ENCODE peak calls at places on chromosomes 4 and X, in six cellular contexts. V, U, T, K, A and C are unnamed samples.

GRCh38 chr4:175422331-175422730 is 389.7 kb downstream of the GPM6A start:
- DNase-seq in A (peak), U (no peak), K (no peak), T (no peak), V (no peak), C (no peak)

GRCh38 chr4:130044788-130045531 is 949.0 kb downstream of the C4orf33 start:
- DNase-seq in T (no peak), U (no peak), K (no peak), V (no peak), A (no peak), C (no peak)

GRCh38 chr4:38687571-38688011 is 23.6 kb downstream of the KLF3 start:
- DNase-seq in V (no peak), K (no peak), U (no peak), T (no peak), A (no peak), C (no peak)

GRCh38 chrX:123340691-123341090 is 156.6 kb downstream of the GRIA3 start:
- DNase-seq in U (no peak), T (no peak), A (peak), K (no peak), V (no peak), C (no peak)

GRCh38 chr4:101183658-101184373 is 163.5 kb downstream of the PPP3CA start:
- DNase-seq in T (no peak), U (no peak), K (peak), A (peak), V (no peak), C (no peak)

GRCh38 chr4:7857238-7857701 is 82.4 kb downstream of the AFAP1 start:
- DNase-seq in A (peak), U (no peak), V (no peak), K (no peak), T (no peak), C (no peak)

GRCh38 chr4:150890246-150890645 is 124.8 kb downstream of the LRBA start:
- DNase-seq in V (no peak), U (no peak), K (no peak), T (no peak), A (no peak), C (no peak)

GRCh38 chr4:3657917-3658913 is 108.0 kb upstream of the ADRA2C start:
- DNase-seq in T (no peak), A (peak), U (peak), V (no peak), K (no peak), C (no peak)

GRCh38 chr4:1410491-1411325 is 4.5 kb upstream of the NKX1-1 start:
- DNase-seq in V (peak), T (peak), A (peak), U (peak), K (peak), C (no peak)

GRCh38 chr4:83082777-83083176 is 31.8 kb downstream of the PLAC8 start:
- DNase-seq in V (no peak), K (no peak), A (peak), U (no peak), T (no peak), C (no peak)

GRCh38 chrX:53160297-53160983 is 64.6 kb downstream of the KDM5C start:
- DNase-seq in A (no peak), K (no peak), U (no peak), T (no peak), V (no peak), C (no peak)

GRCh38 chr4:52266537-52267137 is 215.5 kb downstream of the SPATA18 start:
- DNase-seq in T (no peak), A (no peak), U (no peak), K (no peak), V (no peak), C (no peak)

GRCh38 chr4:139692300-139693012 is 26.8 kb downstream of the MGST2 start:
- DNase-seq in A (no peak), K (no peak), V (no peak), U (no peak), T (no peak), C (no peak)

GRCh38 chr4:140049024-140049923 is 104.7 kb downstream of the MAML3 start:
- DNase-seq in T (peak), K (peak), A (peak), U (no peak), V (no peak), C (no peak)

GRCh38 chrX:72141372-72142004 is 9.8 kb upstream of the RTL5 start:
- DNase-seq in A (no peak), T (no peak), K (no peak), V (no peak), U (no peak), C (no peak)

GRCh38 chr4:175531405-175532091 is 280.5 kb downstream of the GPM6A start:
- DNase-seq in T (no peak), K (no peak), U (no peak), A (peak), V (no peak), C (no peak)

GRCh38 chr4:122855491-122855890 is 28.9 kb downstream of the FGF2 start:
- DNase-seq in K (no peak), U (no peak), V (no peak), A (no peak), T (no peak), C (no peak)

GRCh38 chr4:128516568-128516967 is 229.0 kb upstream of the PGRMC2 start:
- DNase-seq in A (no peak), U (no peak), V (no peak), T (no peak), K (no peak), C (no peak)

GRCh38 chr4:72019688-72020087 is 12.1 kb upstream of the NPFFR2 start:
- DNase-seq in U (no peak), K (no peak), V (no peak), A (no peak), T (no peak), C (no peak)

GRCh38 chrX:102712216-102712966 is at the start of gene GPRASP2:
- DNase-seq in V (no peak), A (peak), K (peak), T (no peak), U (no peak), C (peak)

GRCh38 chr4:40722576-40723161 is 27.1 kb upstream of the NSUN7 start:
- DNase-seq in T (no peak), U (no peak), K (no peak), A (peak), V (no peak), C (no peak)

GRCh38 chr4:3636628-3637320 is 104.6 kb upstream of the LRPAP1 start:
- DNase-seq in K (no peak), T (no peak), V (no peak), A (no peak), U (no peak), C (no peak)

GRCh38 chr4:103372002-103372558 is 173.9 kb upstream of the CENPE start:
- DNase-seq in T (no peak), U (no peak), K (no peak), A (peak), V (no peak), C (no peak)

GRCh38 chr4:118684873-118685811 is at the start of gene METTL14:
- DNase-seq in T (peak), K (peak), U (peak), A (peak), V (peak), C (peak)

GRCh38 chrX:68992998-68993397 is 164.2 kb downstream of the EFNB1 start:
- DNase-seq in K (no peak), T (no peak), U (no peak), A (no peak), V (no peak), C (no peak)

GRCh38 chr4:38455092-38455855 is 208.7 kb upstream of the KLF3 start:
- DNase-seq in A (no peak), V (no peak), U (no peak), T (no peak), K (no peak), C (no peak)

GRCh38 chr4:92520563-92520962 is 216.8 kb downstream of the GRID2 start:
- DNase-seq in V (no peak), U (no peak), T (no peak), A (no peak), K (no peak), C (no peak)

GRCh38 chr4:15855804-15856475 is 77.8 kb downstream of the CD38 start:
- DNase-seq in U (no peak), A (no peak), T (no peak), K (no peak), V (no peak), C (no peak)

GRCh38 chr4:20395160-20395773 is 143.6 kb downstream of the SLIT2 start:
- DNase-seq in A (peak), U (no peak), T (no peak), K (peak), V (peak), C (no peak)

GRCh38 chr4:1488357-1488756 is 82.1 kb upstream of the NKX1-1 start:
- DNase-seq in A (no peak), U (no peak), K (no peak), T (no peak), V (no peak), C (no peak)

GRCh38 chr4:128709268-128709667 is 100.2 kb upstream of the JADE1 start:
- DNase-seq in A (no peak), V (no peak), U (no peak), T (no peak), K (no peak), C (no peak)

GRCh38 chrX:31233941-31234496 is 162.2 kb upstream of the FTHL17 start:
- DNase-seq in A (no peak), K (no peak), U (no peak), V (no peak), T (no peak), C (no peak)

GRCh38 chr4:84479663-84480062 is 19.4 kb downstream of the NKX6-1 start:
- DNase-seq in V (no peak), K (no peak), T (no peak), U (no peak), A (peak), C (no peak)

GRCh38 chrX:46152756-46153155 is 392.5 kb downstream of the ZNF674 start:
- DNase-seq in U (no peak), T (no peak), A (no peak), V (no peak), K (no peak), C (no peak)